ENCODE peak calls at places on chromosomes 13 and 19, in five cellular contexts. One of them, this sample, is unnamed.

GRCh38 chr19:2308114-2308556 is at the start of gene LINGO3:
- DNase-seq in HFFc6: no peak
- DNase-seq in chondrocyte: no peak
- DNase-seq in NCI-H1092 treated with DMSO at 0.1 percent for 48 hours: no peak
- DNase-seq in caudate nucleus: no peak
- DNase-seq in this sample: no peak

GRCh38 chr19:45321848-45322247 is 827 bp downstream of the CKM start:
- DNase-seq in HFFc6: no peak
- DNase-seq in chondrocyte: no peak
- DNase-seq in NCI-H1092 treated with DMSO at 0.1 percent for 48 hours: no peak
- DNase-seq in caudate nucleus: no peak
- DNase-seq in this sample: no peak

GRCh38 chr13:46071590-46072249 is 19.2 kb upstream of the ZC3H13 start:
- DNase-seq in HFFc6: no peak
- DNase-seq in chondrocyte: no peak
- DNase-seq in NCI-H1092 treated with DMSO at 0.1 percent for 48 hours: no peak
- DNase-seq in caudate nucleus: no peak
- DNase-seq in this sample: no peak

GRCh38 chr19:48872182-48872883 is at the start of gene PPP1R15A:
- DNase-seq in HFFc6: peak; percentile 98
- DNase-seq in chondrocyte: peak; percentile 97
- DNase-seq in NCI-H1092 treated with DMSO at 0.1 percent for 48 hours: peak; percentile 93
- DNase-seq in caudate nucleus: peak; percentile 99
- DNase-seq in this sample: peak; percentile 98

GRCh38 chr13:98033277-98034247 is 80.1 kb downstream of the IPO5 start:
- DNase-seq in HFFc6: peak; percentile 75
- DNase-seq in chondrocyte: no peak
- DNase-seq in NCI-H1092 treated with DMSO at 0.1 percent for 48 hours: peak; percentile 30
- DNase-seq in caudate nucleus: peak; percentile 1
- DNase-seq in this sample: no peak

GRCh38 chr19:55619264-55619663 is 5.1 kb downstream of the ZNF784 start:
- DNase-seq in HFFc6: peak; percentile 13
- DNase-seq in chondrocyte: no peak
- DNase-seq in NCI-H1092 treated with DMSO at 0.1 percent for 48 hours: no peak
- DNase-seq in caudate nucleus: no peak
- DNase-seq in this sample: no peak

GRCh38 chr19:1481224-1481892 is 2.3 kb upstream of the C19orf25 start:
- DNase-seq in HFFc6: no peak
- DNase-seq in chondrocyte: no peak
- DNase-seq in NCI-H1092 treated with DMSO at 0.1 percent for 48 hours: no peak
- DNase-seq in caudate nucleus: no peak
- DNase-seq in this sample: no peak

GRCh38 chr13:87147076-87147475 is 524.1 kb upstream of the SLITRK5 start:
- DNase-seq in HFFc6: no peak
- DNase-seq in chondrocyte: no peak
- DNase-seq in NCI-H1092 treated with DMSO at 0.1 percent for 48 hours: no peak
- DNase-seq in caudate nucleus: no peak
- DNase-seq in this sample: no peak

GRCh38 chr13:109152311-109152820 is 523.0 kb downstream of the MYO16 start:
- DNase-seq in HFFc6: no peak
- DNase-seq in chondrocyte: no peak
- DNase-seq in NCI-H1092 treated with DMSO at 0.1 percent for 48 hours: no peak
- DNase-seq in caudate nucleus: no peak
- DNase-seq in this sample: no peak

GRCh38 chr19:35299523-35300339 is 7.8 kb downstream of the MAG start:
- DNase-seq in HFFc6: no peak
- DNase-seq in chondrocyte: no peak
- DNase-seq in NCI-H1092 treated with DMSO at 0.1 percent for 48 hours: no peak
- DNase-seq in caudate nucleus: no peak
- DNase-seq in this sample: no peak

GRCh38 chr19:35862528-35862927 is 5.8 kb downstream of the KIRREL2 start:
- DNase-seq in HFFc6: no peak
- DNase-seq in chondrocyte: no peak
- DNase-seq in NCI-H1092 treated with DMSO at 0.1 percent for 48 hours: no peak
- DNase-seq in caudate nucleus: no peak
- DNase-seq in this sample: no peak

GRCh38 chr13:77028202-77028601 is 1.2 kb upstream of the FBXL3 start:
- DNase-seq in HFFc6: peak; percentile 6
- DNase-seq in chondrocyte: no peak
- DNase-seq in NCI-H1092 treated with DMSO at 0.1 percent for 48 hours: no peak
- DNase-seq in caudate nucleus: no peak
- DNase-seq in this sample: no peak

GRCh38 chr13:38697628-38698333 is 10.9 kb downstream of the FREM2 start:
- DNase-seq in HFFc6: no peak
- DNase-seq in chondrocyte: no peak
- DNase-seq in NCI-H1092 treated with DMSO at 0.1 percent for 48 hours: no peak
- DNase-seq in caudate nucleus: no peak
- DNase-seq in this sample: no peak

This sample was measured in upper lobe of right lung.